ENCODE peak calls at places on chromosomes 7 and 10, in eight cellular contexts. I is activated naive CD8-positive, alpha-beta T cell treated with anti-CD3 and anti-CD28 coated beads, Interleukin-2, amount 50 U/mL, for 24 hours; J is stimulated activated CD4-positive, alpha-beta T cell treated with anti-CD3 and anti-CD28 coated beads, Interleukin-2, amount 100 ng/mL, for 48 hours; U is NCI-H1092 treated with DMSO at 0.1 percent for 48 hours; K is cardiac muscle cell; P is WTC11; R is T47D; M is retina. V is an unnamed sample.

GRCh38 chr7:90629306-90629918 is 33.3 kb downstream of the CDK14 start:
- DNase-seq in U (peak), I (no peak), J (peak), K (peak), R (peak), M (peak), P (no peak), V (peak)

GRCh38 chr7:50869108-50869716 is 86.5 kb upstream of the GRB10 start:
- DNase-seq in P (no peak), K (no peak), M (no peak), U (no peak), I (no peak), J (no peak), R (no peak), V (no peak)

GRCh38 chr7:6136475-6136874 is 105.3 kb downstream of the ANKRD61 start:
- DNase-seq in I (no peak), R (no peak), P (no peak), M (no peak), J (no peak), U (no peak), K (no peak), V (no peak)

GRCh38 chr10:5633166-5633565 is 33.2 kb downstream of the ASB13 start:
- DNase-seq in R (no peak), K (no peak), P (no peak), J (no peak), M (no peak), U (no peak), I (no peak), V (no peak)

GRCh38 chr10:102322914-102323313 is 72.6 kb upstream of the NFKB2 start:
- DNase-seq in J (no peak), K (no peak), P (no peak), M (no peak), U (no peak), I (peak), R (no peak), V (no peak)

GRCh38 chr7:128194533-128195282 is 46.4 kb upstream of the LEP start:
- DNase-seq in J (no peak), M (no peak), U (no peak), P (no peak), K (no peak), R (no peak), I (no peak), V (no peak)

GRCh38 chr7:88001744-88002530 is 67.9 kb downstream of the ADAM22 start:
- DNase-seq in U (no peak), P (no peak), M (no peak), I (no peak), R (no peak), K (no peak), J (no peak), V (no peak)

GRCh38 chr10:80204193-80204714 is 1.1 kb downstream of the ANXA11 start:
- DNase-seq in K (peak), R (peak), I (no peak), M (no peak), J (no peak), U (no peak), P (peak), V (no peak)

GRCh38 chr10:61662794-61663259 is at the start of gene CABCOCO1:
- DNase-seq in U (peak), R (peak), J (no peak), K (peak), I (no peak), P (peak), M (peak), V (no peak)

GRCh38 chr10:46520381-46520780 is 36.1 kb downstream of the GPRIN2 start:
- DNase-seq in K (no peak), M (no peak), R (no peak), I (no peak), U (no peak), P (peak), J (no peak), V (no peak)

GRCh38 chr10:116608683-116609594 is 11.8 kb upstream of the PNLIPRP2 start:
- DNase-seq in J (no peak), M (no peak), P (peak), I (no peak), K (no peak), U (no peak), R (no peak), V (no peak)